ENCODE peak calls at places on chromosome X, in four cellular contexts. One of them, this sample, is unnamed.

GRCh38 chrX:102651968-102652744 is 873 bp downstream of the GPRASP1 start:
- DNase-seq in brain microvascular endothelial cell: peak
- DNase-seq in RWPE1: no peak
- DNase-seq in RWPE2: no peak
- DNase-seq in this sample: no peak

GRCh38 chrX:153521034-153521433 is 3.6 kb downstream of the ATP2B3 start:
- DNase-seq in brain microvascular endothelial cell: no peak
- DNase-seq in RWPE1: no peak
- DNase-seq in RWPE2: no peak
- DNase-seq in this sample: no peak

GRCh38 chrX:12791253-12792228 is at the start of gene PRPS2:
- DNase-seq in brain microvascular endothelial cell: peak
- DNase-seq in RWPE1: peak
- DNase-seq in RWPE2: peak
- DNase-seq in this sample: no peak

GRCh38 chrX:68807818-68808217 is 21.0 kb upstream of the EFNB1 start:
- DNase-seq in brain microvascular endothelial cell: no peak
- DNase-seq in RWPE1: no peak
- DNase-seq in RWPE2: no peak
- DNase-seq in this sample: no peak

GRCh38 chrX:47129879-47130358 is 14.6 kb downstream of the NDUFB11 start:
- DNase-seq in brain microvascular endothelial cell: no peak
- DNase-seq in RWPE1: no peak
- DNase-seq in RWPE2: no peak
- DNase-seq in this sample: no peak

GRCh38 chrX:31318866-31319265 is 247.0 kb upstream of the FTHL17 start:
- DNase-seq in brain microvascular endothelial cell: no peak
- DNase-seq in RWPE1: no peak
- DNase-seq in RWPE2: no peak
- DNase-seq in this sample: no peak

GRCh38 chrX:125101971-125102750 is 217.5 kb upstream of the TEX13C start:
- DNase-seq in brain microvascular endothelial cell: no peak
- DNase-seq in RWPE1: no peak
- DNase-seq in RWPE2: no peak
- DNase-seq in this sample: no peak

GRCh38 chrX:8364369-8365141 is 100.1 kb upstream of the VCX3B start:
- DNase-seq in brain microvascular endothelial cell: no peak
- DNase-seq in RWPE1: peak
- DNase-seq in RWPE2: no peak
- DNase-seq in this sample: no peak

GRCh38 chrX:108701633-108702032 is 34.7 kb downstream of the IRS4 start:
- DNase-seq in brain microvascular endothelial cell: no peak
- DNase-seq in RWPE1: no peak
- DNase-seq in RWPE2: no peak
- DNase-seq in this sample: no peak

GRCh38 chrX:153588782-153589446 is 10.0 kb downstream of the CCNQ start:
- DNase-seq in brain microvascular endothelial cell: no peak
- DNase-seq in RWPE1: no peak
- DNase-seq in RWPE2: no peak
- DNase-seq in this sample: no peak

GRCh38 chrX:116384406-116384805 is 52.0 kb upstream of the SLC6A14 start:
- DNase-seq in brain microvascular endothelial cell: no peak
- DNase-seq in RWPE1: no peak
- DNase-seq in RWPE2: no peak
- DNase-seq in this sample: no peak

GRCh38 chrX:74613350-74614192 is 853 bp downstream of the RLIM start:
- DNase-seq in brain microvascular endothelial cell: peak
- DNase-seq in RWPE1: peak
- DNase-seq in RWPE2: no peak
- DNase-seq in this sample: no peak

GRCh38 chrX:3262906-3263305 is 83.5 kb downstream of the MXRA5 start:
- DNase-seq in brain microvascular endothelial cell: peak
- DNase-seq in RWPE1: peak
- DNase-seq in RWPE2: peak
- DNase-seq in this sample: peak

GRCh38 chrX:24983931-24984330 is 31.8 kb downstream of the ARX start:
- DNase-seq in brain microvascular endothelial cell: no peak
- DNase-seq in RWPE1: no peak
- DNase-seq in RWPE2: no peak
- DNase-seq in this sample: no peak

GRCh38 chrX:45709381-45709780 is 508.7 kb upstream of the DIPK2B start:
- DNase-seq in brain microvascular endothelial cell: no peak
- DNase-seq in RWPE1: no peak
- DNase-seq in RWPE2: no peak
- DNase-seq in this sample: no peak

GRCh38 chrX:107736781-107737531 is 38.6 kb downstream of the TSC22D3 start:
- DNase-seq in brain microvascular endothelial cell: no peak
- DNase-seq in RWPE1: no peak
- DNase-seq in RWPE2: no peak
- DNase-seq in this sample: no peak

GRCh38 chrX:128973033-128973432 is 550.3 kb downstream of the SMARCA1 start:
- DNase-seq in brain microvascular endothelial cell: no peak
- DNase-seq in RWPE1: no peak
- DNase-seq in RWPE2: no peak
- DNase-seq in this sample: no peak

GRCh38 chrX:153381684-153382532 is 19.2 kb downstream of the PNMA6E start:
- DNase-seq in brain microvascular endothelial cell: peak
- DNase-seq in RWPE1: peak
- DNase-seq in RWPE2: no peak
- DNase-seq in this sample: peak

GRCh38 chrX:4878642-4879041 is 1165.2 kb upstream of the PRKX start:
- DNase-seq in brain microvascular endothelial cell: no peak
- DNase-seq in RWPE1: no peak
- DNase-seq in RWPE2: no peak
- DNase-seq in this sample: no peak

DNA sequence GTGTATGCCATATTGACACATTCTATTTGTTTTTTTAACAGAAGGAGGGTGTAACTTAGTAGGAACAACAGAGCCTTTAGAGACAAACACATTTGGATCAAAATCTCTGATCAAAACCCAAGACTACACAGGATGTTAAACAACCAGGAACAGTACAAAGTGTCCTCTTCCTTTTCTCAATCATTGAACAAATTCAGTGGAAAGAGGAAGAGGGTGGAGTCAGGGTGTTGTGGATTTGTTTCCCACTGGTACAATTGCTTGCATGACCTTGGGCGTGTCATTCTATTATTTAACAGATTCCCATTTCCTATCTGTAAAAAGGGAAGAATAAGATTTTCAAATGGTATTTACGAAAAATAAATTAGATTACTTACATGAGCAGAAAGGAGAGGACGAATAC is 1162.8 kb upstream of the PRKX start:
- DNase-seq in brain microvascular endothelial cell: no peak
- DNase-seq in RWPE1: no peak
- DNase-seq in RWPE2: no peak
- DNase-seq in this sample: no peak
- H3K27ac ChIP-seq in brain microvascular endothelial cell: no peak
- H3K27ac ChIP-seq in RWPE1: no peak
- H3K27ac ChIP-seq in RWPE2: no peak
- H3K27ac ChIP-seq in this sample: no peak

GRCh38 chrX:134932528-134933217 is 58.1 kb upstream of the SMIM10 start:
- DNase-seq in brain microvascular endothelial cell: peak
- DNase-seq in RWPE1: no peak
- DNase-seq in RWPE2: no peak
- DNase-seq in this sample: no peak
- TF ChIP-seq CTCF in brain microvascular endothelial cell: no peak
- TF ChIP-seq CTCF in RWPE1: no peak
- TF ChIP-seq CTCF in RWPE2: no peak
- TF ChIP-seq CTCF in this sample: no peak

DNA sequence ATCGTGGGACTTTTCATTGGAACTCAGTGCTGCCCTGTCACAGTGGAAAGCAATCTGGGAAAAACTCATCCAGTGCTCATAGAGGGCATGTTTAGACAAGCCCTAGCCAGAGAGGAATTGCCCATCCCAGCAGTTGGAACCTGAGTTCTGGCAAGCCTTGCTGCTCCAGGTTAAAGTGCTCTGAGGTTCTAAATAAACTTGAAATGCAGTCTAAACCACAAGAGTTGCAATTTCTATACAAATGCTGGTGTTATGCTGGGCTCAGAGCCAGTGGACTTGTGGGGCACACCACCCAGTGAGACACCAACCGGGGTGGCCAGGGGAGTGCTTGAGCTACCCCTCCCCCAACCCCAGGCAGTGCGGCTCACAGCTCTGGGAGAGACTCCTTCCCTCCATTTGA is 142.8 kb upstream of the PPP1R2C start:
- DNase-seq in brain microvascular endothelial cell: no peak
- DNase-seq in RWPE1: peak
- DNase-seq in RWPE2: no peak
- DNase-seq in this sample: no peak
- H3K27ac ChIP-seq in brain microvascular endothelial cell: no peak
- H3K27ac ChIP-seq in RWPE1: peak
- H3K27ac ChIP-seq in RWPE2: peak
- H3K27ac ChIP-seq in this sample: no peak

DNA sequence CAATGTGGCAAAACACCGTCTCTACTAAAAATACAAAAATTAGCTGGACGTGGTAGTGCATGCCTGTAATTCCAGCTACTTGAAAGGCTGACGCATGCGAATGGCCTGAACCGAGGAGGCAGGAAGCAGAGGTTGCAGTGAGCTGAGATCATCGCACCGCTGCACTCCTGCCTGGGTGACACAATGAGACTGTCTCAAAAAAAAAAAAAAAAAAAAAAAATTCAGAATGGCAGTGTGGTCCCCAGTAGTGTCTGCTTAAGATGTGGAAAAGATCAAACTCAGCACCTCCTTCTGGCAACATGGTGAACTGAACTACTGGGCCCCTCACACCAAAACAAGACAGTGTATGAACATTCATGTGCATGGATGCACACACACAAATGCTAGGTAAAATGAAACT is 32.2 kb downstream of the SMS start:
- DNase-seq in brain microvascular endothelial cell: peak
- DNase-seq in RWPE1: no peak
- DNase-seq in RWPE2: peak
- DNase-seq in this sample: peak
- TF ChIP-seq CTCF in brain microvascular endothelial cell: peak
- TF ChIP-seq CTCF in RWPE1: no peak
- TF ChIP-seq CTCF in RWPE2: no peak
- TF ChIP-seq CTCF in this sample: no peak

GRCh38 chrX:154648931-154649863 is 4.2 kb downstream of the CTAG2 start:
- DNase-seq in brain microvascular endothelial cell: no peak
- DNase-seq in RWPE1: no peak
- DNase-seq in RWPE2: no peak
- DNase-seq in this sample: no peak

GRCh38 chrX:154654372-154654771 is 993 bp upstream of the CTAG2 start:
- DNase-seq in brain microvascular endothelial cell: no peak
- DNase-seq in RWPE1: no peak
- DNase-seq in RWPE2: no peak
- DNase-seq in this sample: no peak

GRCh38 chrX:154652311-154653047 is 900 bp downstream of the CTAG2 start:
- DNase-seq in brain microvascular endothelial cell: no peak
- DNase-seq in RWPE1: no peak
- DNase-seq in RWPE2: no peak
- DNase-seq in this sample: no peak

GRCh38 chrX:154653048-154653401 is 354 bp downstream of the CTAG2 start:
- DNase-seq in brain microvascular endothelial cell: no peak
- DNase-seq in RWPE1: no peak
- DNase-seq in RWPE2: no peak
- DNase-seq in this sample: no peak

GRCh38 chrX:154649864-154650510 is 3.4 kb downstream of the CTAG2 start:
- DNase-seq in brain microvascular endothelial cell: no peak
- DNase-seq in RWPE1: no peak
- DNase-seq in RWPE2: no peak
- DNase-seq in this sample: no peak
- H3K27ac ChIP-seq in brain microvascular endothelial cell: no peak
- H3K27ac ChIP-seq in RWPE1: no peak
- H3K27ac ChIP-seq in RWPE2: no peak
- H3K27ac ChIP-seq in this sample: no peak

GRCh38 chrX:16739574-16739973 is 20.2 kb downstream of the SYAP1 start:
- DNase-seq in brain microvascular endothelial cell: no peak
- DNase-seq in RWPE1: no peak
- DNase-seq in RWPE2: no peak
- DNase-seq in this sample: no peak

GRCh38 chrX:16748425-16748824 is 29.0 kb downstream of the SYAP1 start:
- DNase-seq in brain microvascular endothelial cell: no peak
- DNase-seq in RWPE1: no peak
- DNase-seq in RWPE2: no peak
- DNase-seq in this sample: no peak

GRCh38 chrX:16745102-16745501 is 25.7 kb downstream of the SYAP1 start:
- DNase-seq in brain microvascular endothelial cell: no peak
- DNase-seq in RWPE1: no peak
- DNase-seq in RWPE2: no peak
- DNase-seq in this sample: no peak

GRCh38 chrX:16745659-16746058 is 26.2 kb downstream of the SYAP1 start:
- DNase-seq in brain microvascular endothelial cell: no peak
- DNase-seq in RWPE1: no peak
- DNase-seq in RWPE2: no peak
- DNase-seq in this sample: no peak

GRCh38 chrX:16743604-16744325 is 24.4 kb downstream of the SYAP1 start:
- DNase-seq in brain microvascular endothelial cell: peak
- DNase-seq in RWPE1: peak
- DNase-seq in RWPE2: no peak
- DNase-seq in this sample: peak
- TF ChIP-seq CTCF in brain microvascular endothelial cell: peak
- TF ChIP-seq CTCF in RWPE1: no peak
- TF ChIP-seq CTCF in RWPE2: no peak
- TF ChIP-seq CTCF in this sample: peak

DNA sequence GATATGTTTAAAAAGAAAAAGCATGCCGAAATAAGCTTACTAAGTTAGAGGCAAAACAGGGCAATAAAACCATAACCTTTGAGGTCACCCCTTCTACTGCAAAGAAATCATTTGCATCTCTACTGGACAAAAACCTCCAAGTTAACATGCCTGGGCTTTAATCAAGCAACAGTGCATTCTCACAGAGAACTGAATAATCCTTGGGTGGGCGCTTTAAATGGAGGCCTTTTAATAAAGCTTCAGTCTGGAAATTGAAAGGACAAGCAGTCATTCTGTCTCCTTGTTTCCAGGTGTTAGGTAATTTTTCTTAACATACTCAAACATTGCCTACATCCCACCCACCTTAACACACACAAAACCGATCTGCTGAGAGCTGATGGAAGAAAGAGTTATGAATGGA is 34.5 kb upstream of the SMS start:
- DNase-seq in brain microvascular endothelial cell: no peak
- DNase-seq in RWPE1: no peak
- DNase-seq in RWPE2: no peak
- DNase-seq in this sample: no peak
- H3K27ac ChIP-seq in brain microvascular endothelial cell: no peak
- H3K27ac ChIP-seq in RWPE1: no peak
- H3K27ac ChIP-seq in RWPE2: no peak
- H3K27ac ChIP-seq in this sample: no peak

GRCh38 chrX:143648705-143649104 is 12.8 kb upstream of the SLITRK4 start:
- DNase-seq in brain microvascular endothelial cell: no peak
- DNase-seq in RWPE1: no peak
- DNase-seq in RWPE2: no peak
- DNase-seq in this sample: no peak
- TF ChIP-seq CTCF in brain microvascular endothelial cell: no peak
- TF ChIP-seq CTCF in RWPE1: no peak
- TF ChIP-seq CTCF in RWPE2: no peak
- TF ChIP-seq CTCF in this sample: no peak

This sample was measured in AG04450.